ENCODE peak calls at places on chromosomes 4 and X, in seven cellular contexts. F is AG04450; Q is CD4-positive, alpha-beta T cell; X is tibial artery; W is left ventricle myocardium inferior; V is progenitor cell of endocrine pancreas; K is astrocyte of the spinal cord. O is an unnamed sample.

GRCh38 chr4:87416965-87417364 is 5.4 kb upstream of the NUDT9 start:
- DNase-seq in X (no peak), K (no peak), Q (no peak), W (no peak), F (no peak), V (no peak), O (no peak)

GRCh38 chr4:128338634-128339355 is 51.2 kb upstream of the PGRMC2 start:
- DNase-seq in F (peak), V (no peak), W (no peak), Q (no peak), K (peak), X (no peak), O (no peak)

GRCh38 chrX:112536544-112536943 is 143.2 kb downstream of the LHFPL1 start:
- DNase-seq in V (no peak), Q (no peak), X (no peak), F (no peak), W (no peak), K (no peak), O (no peak)

GRCh38 chrX:79325263-79325958 is 41.7 kb downstream of the ITM2A start:
- DNase-seq in F (no peak), W (no peak), Q (peak), X (no peak), V (no peak), K (no peak), O (no peak)

GRCh38 chr4:99573735-99574368 is 772 bp upstream of the MTTP start:
- DNase-seq in K (no peak), Q (no peak), X (no peak), F (no peak), V (no peak), W (no peak), O (no peak)

GRCh38 chr4:105186701-105187158 is 40.1 kb downstream of the TET2 start:
- DNase-seq in K (peak), F (no peak), W (peak), V (no peak), Q (no peak), X (no peak), O (no peak)

GRCh38 chrX:1435241-1435900 is 17.3 kb downstream of the ASMTL start:
- DNase-seq in W (peak), Q (no peak), F (no peak), K (no peak), X (peak), V (no peak), O (peak)

GRCh38 chr4:108931926-108932325 is 169.1 kb upstream of the ETNPPL start:
- DNase-seq in W (no peak), F (no peak), Q (no peak), V (no peak), K (no peak), X (no peak), O (no peak)

DNA sequence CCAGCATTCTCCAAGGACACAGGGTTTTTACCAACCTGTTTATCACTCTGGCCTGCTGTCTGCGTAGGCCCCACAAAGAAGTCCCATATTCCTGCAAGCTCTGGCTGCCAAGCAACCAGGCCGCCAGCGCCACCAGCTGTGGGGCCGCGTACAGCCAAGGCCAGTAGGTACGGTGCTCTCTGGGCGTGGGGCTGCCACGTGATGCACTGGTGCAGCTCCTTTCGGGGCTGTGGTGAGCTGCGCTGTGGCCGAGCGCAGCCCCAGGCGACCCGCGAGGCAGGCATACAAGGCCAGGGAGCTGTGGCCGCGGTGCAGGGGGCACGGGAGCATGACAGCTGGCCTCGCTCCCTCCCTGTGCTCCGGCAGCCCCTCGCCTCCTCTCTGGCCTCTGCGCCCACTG is 22.2 kb downstream of the LUZP4 start:
- DNase-seq in V (peak), Q (no peak), F (no peak), K (peak), W (no peak), X (no peak), O (no peak)
- TF ChIP-seq CTCF in V (peak), Q (no peak), F (no peak), K (no peak), W (no peak), X (no peak), O (no peak)

DNA sequence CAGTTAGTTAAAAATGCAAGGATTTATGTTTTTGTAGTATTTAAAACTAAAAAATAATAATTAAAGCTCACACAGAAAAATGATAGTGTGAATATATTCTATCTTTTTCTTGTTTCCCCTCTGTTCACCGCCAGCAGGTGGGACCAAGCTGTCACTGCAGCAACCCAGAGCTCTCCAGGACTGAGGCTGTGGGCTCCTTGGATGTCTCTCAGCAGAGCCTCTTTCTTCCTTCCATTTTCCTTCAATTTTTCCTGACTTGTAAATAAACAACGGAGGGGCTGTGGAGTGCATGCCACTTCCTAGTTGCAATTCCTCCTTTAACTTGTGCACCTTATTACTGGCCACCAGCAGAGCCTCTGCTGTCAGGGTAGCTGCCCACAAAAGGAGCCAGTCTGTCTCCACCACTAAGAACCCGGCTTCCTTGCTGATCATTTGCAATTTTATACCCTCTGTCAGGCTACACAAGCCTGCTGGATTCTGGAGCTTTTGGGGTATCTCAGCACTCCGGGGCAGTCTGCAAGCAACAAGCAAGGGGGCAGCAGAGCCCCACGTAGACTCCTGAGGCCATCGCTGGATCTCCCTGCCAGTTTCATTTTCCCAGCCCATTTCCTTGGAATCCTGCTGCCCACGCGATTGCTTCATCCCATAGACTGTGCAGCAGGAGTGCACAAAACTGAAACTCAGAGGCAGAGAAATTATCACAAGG is 1467.4 kb downstream of the C4orf33 start:
- DNase-seq in F (peak), K (peak), V (peak), W (peak), Q (no peak), X (peak), O (peak)
- TF ChIP-seq CTCF in F (peak), K (peak), V (peak), W (peak), Q (no peak), X (no peak), O (peak)

DNA sequence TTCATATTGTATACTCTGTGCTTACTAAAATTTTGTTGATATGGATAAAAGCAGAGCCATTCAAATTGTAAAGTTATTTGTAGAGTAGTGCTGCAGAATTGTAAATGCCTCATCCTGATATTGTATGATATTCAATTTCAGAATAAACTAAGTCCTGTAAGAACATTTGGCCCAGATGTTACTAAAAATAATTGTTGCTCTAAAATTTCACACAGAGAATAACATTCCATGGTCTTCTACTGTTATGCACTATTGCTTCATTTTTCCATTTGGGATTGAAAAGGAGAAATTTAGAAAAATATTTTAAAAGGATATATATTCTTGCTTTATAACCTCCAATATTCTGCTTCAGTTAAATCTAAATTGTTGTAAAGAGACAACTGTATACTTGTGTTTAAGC is 195.6 kb downstream of the LARP7 start:
- DNase-seq in W (no peak), F (no peak), V (no peak), Q (no peak), X (no peak), K (no peak), O (no peak)
- TF ChIP-seq CTCF in W (no peak), F (no peak), V (no peak), Q (no peak), X (no peak), K (no peak), O (no peak)

DNA sequence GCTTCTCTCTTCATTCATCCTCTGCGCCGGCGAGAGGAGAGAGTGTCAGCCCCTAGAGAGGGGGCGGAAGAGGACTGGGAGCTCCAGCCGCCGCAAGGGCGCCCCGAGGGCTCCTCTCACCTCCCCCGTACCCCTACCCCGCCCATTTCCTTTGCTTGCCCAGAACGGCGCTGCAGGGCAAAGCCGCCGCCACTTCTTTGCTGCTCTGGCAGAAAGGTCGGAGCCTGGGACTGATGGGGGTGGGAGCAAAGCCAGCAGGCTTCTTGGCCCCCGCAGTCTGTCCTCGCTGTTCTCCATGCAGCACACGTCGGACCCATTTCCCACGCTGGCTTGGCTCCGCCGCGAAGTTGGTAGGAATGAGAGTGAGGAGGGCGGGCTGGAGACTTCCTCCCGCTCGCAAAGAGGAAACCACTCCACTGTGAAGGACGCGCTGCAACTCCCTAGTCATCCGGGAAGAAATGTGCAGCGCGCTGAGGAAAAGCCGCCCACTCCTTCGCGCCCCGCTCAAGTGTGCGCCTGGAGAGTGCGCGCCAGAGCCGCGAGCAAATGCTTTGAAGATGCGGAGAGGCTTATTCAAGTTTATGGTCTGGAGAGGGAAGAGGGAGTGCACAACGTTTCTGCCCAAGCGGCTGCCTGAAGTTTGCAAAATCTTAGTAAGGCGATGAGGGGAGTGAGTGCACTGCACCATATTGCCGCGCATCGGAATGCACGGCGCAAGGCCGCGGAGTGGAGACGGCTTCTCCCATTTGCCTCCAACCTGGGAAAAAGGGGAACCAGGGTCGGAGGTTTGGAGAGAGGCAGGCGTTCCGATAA is 2.8 kb upstream of the PCDH7 start:
- DNase-seq in Q (no peak), F (no peak), W (peak), V (no peak), X (peak), K (peak), O (peak)
- TF ChIP-seq CTCF in Q (no peak), F (no peak), W (no peak), V (no peak), X (no peak), K (no peak), O (no peak)

O was measured in Caco-2.